ENCODE peak calls at places on chromosomes 6 and 20, in seven cellular contexts. K is stimulated activated CD4-positive, alpha-beta T cell treated with anti-CD3 and anti-CD28 coated beads, Interleukin-12 subunit alpha, Interleukin-12 subunit beta, amount 100 ng/mL, for 4 hours; T is HT1080; I is activated naive CD4-positive, alpha-beta T cell treated with Interleukin-2 at 50 U/mL for 16 hours; O is NCI-H2081; N is HL-60; J is D341Med. A is an unnamed sample.

GRCh38 chr20:45867811-45868176 is 10.4 kb downstream of the ZSWIM3 start:
- DNase-seq in K (no peak), T (peak), I (no peak), O (no peak), N (no peak), J (no peak), A (no peak)

GRCh38 chr6:6317825-6318733 is 2.4 kb downstream of the F13A1 start:
- DNase-seq in K (no peak), T (no peak), I (no peak), O (no peak), N (no peak), J (no peak), A (no peak)

GRCh38 chr6:795046-795445 is 102.1 kb upstream of the EXOC2 start:
- DNase-seq in K (no peak), T (no peak), I (no peak), O (no peak), N (no peak), J (no peak), A (no peak)

GRCh38 chr20:61807426-61808160 is 258.1 kb downstream of the TAF4 start:
- DNase-seq in K (no peak), T (no peak), I (no peak), O (no peak), N (no peak), J (no peak), A (no peak)

GRCh38 chr20:10705801-10706459 is 32.1 kb upstream of the JAG1 start:
- DNase-seq in K (no peak), T (peak), I (no peak), O (peak), N (no peak), J (no peak), A (no peak)

GRCh38 chr20:58432190-58432954 is 43.3 kb downstream of the VAPB start:
- DNase-seq in K (no peak), T (no peak), I (no peak), O (no peak), N (peak), J (no peak), A (no peak)

GRCh38 chr6:167103041-167103816 is 19.7 kb upstream of the CCR6 start:
- DNase-seq in K (no peak), T (no peak), I (peak), O (no peak), N (no peak), J (no peak), A (no peak)

GRCh38 chr6:121670511-121670910 is 235.1 kb downstream of the GJA1 start:
- DNase-seq in K (no peak), T (no peak), I (no peak), O (no peak), N (no peak), J (no peak), A (no peak)

GRCh38 chr6:1526689-1527088 is 83.0 kb upstream of the FOXC1 start:
- DNase-seq in K (no peak), T (no peak), I (no peak), O (no peak), N (no peak), J (no peak), A (no peak)

GRCh38 chr6:13917141-13917540 is 7.6 kb upstream of the RNF182 start:
- DNase-seq in K (no peak), T (no peak), I (no peak), O (no peak), N (no peak), J (no peak), A (no peak)

GRCh38 chr6:106194949-106195919 is 109.1 kb downstream of the PRDM1 start:
- DNase-seq in K (no peak), T (peak), I (no peak), O (no peak), N (no peak), J (no peak), A (no peak)

GRCh38 chr6:96394727-96395126 is 126.9 kb upstream of the UFL1 start:
- DNase-seq in K (no peak), T (peak), I (no peak), O (peak), N (no peak), J (peak), A (no peak)

GRCh38 chr6:14555804-14556203 is 438.2 kb downstream of the CD83 start:
- DNase-seq in K (no peak), T (no peak), I (no peak), O (no peak), N (no peak), J (no peak), A (no peak)

GRCh38 chr6:624979-625378 is 31.9 kb downstream of the HUS1B start:
- DNase-seq in K (no peak), T (no peak), I (no peak), O (peak), N (no peak), J (peak), A (no peak)

GRCh38 chr20:49287555-49288249 is 9.8 kb upstream of the ZNFX1 start:
- DNase-seq in K (no peak), T (peak), I (no peak), O (no peak), N (no peak), J (no peak), A (no peak)

GRCh38 chr20:6074145-6074561 is 20.3 kb upstream of the LRRN4 start:
- DNase-seq in K (no peak), T (no peak), I (no peak), O (no peak), N (peak), J (no peak), A (no peak)

GRCh38 chr6:45590225-45590624 is 212.5 kb upstream of the SUPT3H start:
- DNase-seq in K (no peak), T (peak), I (no peak), O (peak), N (no peak), J (no peak), A (no peak)

GRCh38 chr20:32231847-32232246 is 24.2 kb downstream of the POFUT1 start:
- DNase-seq in K (peak), T (no peak), I (peak), O (no peak), N (peak), J (no peak), A (no peak)

GRCh38 chr6:46901747-46902362 is 19.9 kb downstream of the ADGRF5 start:
- DNase-seq in K (no peak), T (peak), I (no peak), O (no peak), N (no peak), J (no peak), A (no peak)